ENCODE peak calls at places on chromosomes 2 and 18, in nine cellular contexts. P is activated naive CD4-positive, alpha-beta T cell; S is GM12891; E is NCI-H774; F is CD8-positive, alpha-beta T cell; G is endothelial cell of umbilical vein; M is stimulated activated CD8-positive, alpha-beta memory T cell treated with anti-CD3 and anti-CD28 coated beads, Interleukin-4, amount 100 ng/mL, for 48 hours; H is PC-9; Q is tibial artery. V is an unnamed sample.

GRCh38 chr2:219079417-219079816 is 18.7 kb upstream of the IHH start:
- DNase-seq in G (no peak), S (no peak), F (no peak), H (no peak), Q (no peak), E (no peak), P (no peak), M (no peak), V (no peak)

GRCh38 chr18:45617284-45617683 is 2.0 kb downstream of the SLC14A2 start:
- DNase-seq in H (peak; percentile 66), E (no peak), G (no peak), Q (peak; percentile 97), P (no peak), F (no peak), M (no peak), S (no peak), V (no peak)

GRCh38 chr18:74290831-74291770 is 662 bp downstream of the CYB5A start:
- DNase-seq in Q (no peak), G (no peak), P (no peak), F (peak; percentile 36), H (peak; percentile 75), S (no peak), E (peak; percentile 57), M (peak; percentile 30), V (peak; percentile 17)

GRCh38 chr2:6444529-6444928 is 421.2 kb downstream of the CMPK2 start:
- DNase-seq in E (no peak), F (no peak), P (no peak), H (no peak), M (no peak), S (no peak), G (no peak), Q (no peak), V (no peak)

GRCh38 chr2:72917875-72918660 is 749 bp downstream of the EMX1 start:
- DNase-seq in E (no peak), H (no peak), Q (peak; percentile 61), G (no peak), F (no peak), S (no peak), P (no peak), M (no peak), V (peak; percentile 4)

GRCh38 chr2:68774569-68775271 is 40.1 kb downstream of the ARHGAP25 start:
- DNase-seq in S (peak; percentile 56), Q (peak; percentile 73), E (no peak), F (peak; percentile 52), G (peak; percentile 77), H (no peak), P (no peak), M (peak; percentile 77), V (peak; percentile 51)

GRCh38 chr2:79552653-79553052 is 39.8 kb downstream of the CTNNA2 start:
- DNase-seq in Q (no peak), F (no peak), H (no peak), G (no peak), M (no peak), P (no peak), S (no peak), E (no peak), V (no peak)

GRCh38 chr2:10265328-10266132 is 37.2 kb upstream of the HPCAL1 start:
- DNase-seq in E (no peak), F (no peak), S (no peak), Q (peak; percentile 67), P (no peak), H (no peak), M (no peak), G (no peak), V (no peak)

GRCh38 chr2:21263622-21264021 is 139.9 kb downstream of the TDRD15 start:
- DNase-seq in P (no peak), Q (no peak), F (no peak), E (no peak), S (no peak), G (no peak), H (no peak), M (no peak), V (no peak)

GRCh38 chr2:204706939-204707338 is 161.7 kb downstream of the PARD3B start:
- DNase-seq in Q (no peak), M (no peak), G (no peak), P (no peak), E (no peak), F (no peak), H (no peak), S (no peak), V (no peak)

GRCh38 chr18:34122724-34123334 is 101.9 kb downstream of the NOL4 start:
- DNase-seq in H (no peak), Q (no peak), S (peak; percentile 11), M (peak; percentile 23), G (peak; percentile 56), F (no peak), E (peak; percentile 69), P (no peak), V (no peak)

GRCh38 chr2:44351676-44352075 is 9.6 kb downstream of the PREPL start:
- DNase-seq in P (no peak), E (no peak), F (no peak), G (no peak), H (no peak), Q (no peak), S (no peak), M (no peak), V (no peak)

GRCh38 chr2:173511942-173512341 is 157.3 kb downstream of the CDCA7 start:
- DNase-seq in G (no peak), Q (no peak), F (no peak), H (peak; percentile 68), M (no peak), P (no peak), S (no peak), E (no peak), V (no peak)

GRCh38 chr2:168079236-168079635 is 168.2 kb downstream of the STK39 start:
- DNase-seq in E (no peak), G (no peak), S (no peak), M (no peak), H (no peak), F (no peak), P (no peak), Q (no peak), V (no peak)

GRCh38 chr18:10057808-10058791 is 144.3 kb downstream of the VAPA start:
- DNase-seq in S (no peak), E (no peak), F (no peak), G (peak; percentile 66), Q (peak; percentile 61), M (no peak), H (peak; percentile 96), P (no peak), V (no peak)

GRCh38 chr2:437772-438393 is 150.0 kb upstream of the ALKAL2 start:
- DNase-seq in P (peak; percentile 31), E (peak; percentile 6), M (peak; percentile 60), S (peak; percentile 60), G (no peak), H (peak; percentile 89), Q (no peak), F (peak; percentile 72), V (peak; percentile 83)

GRCh38 chr2:1889099-1889650 is 144.9 kb upstream of the PXDN start:
- DNase-seq in S (no peak), F (no peak), E (no peak), M (no peak), P (no peak), H (no peak), Q (no peak), G (no peak), V (no peak)

GRCh38 chr2:177589191-177589590 is 196.6 kb downstream of the AGPS start:
- DNase-seq in S (no peak), Q (no peak), F (no peak), M (no peak), G (no peak), P (no peak), E (no peak), H (no peak), V (no peak)

GRCh38 chr2:5035134-5035533 is 657.0 kb upstream of the SOX11 start:
- DNase-seq in Q (no peak), P (no peak), M (no peak), E (no peak), S (no peak), H (no peak), F (no peak), G (no peak), V (no peak)

GRCh38 chr2:147792966-147793617 is 51.7 kb upstream of the ACVR2A start:
- DNase-seq in E (no peak), H (no peak), F (no peak), P (no peak), G (no peak), Q (no peak), M (no peak), S (no peak), V (no peak)

GRCh38 chr2:169146220-169146619 is 76.9 kb downstream of the DHRS9 start:
- DNase-seq in H (no peak), E (no peak), M (no peak), S (no peak), Q (no peak), F (no peak), G (no peak), P (no peak), V (no peak)

GRCh38 chr2:237475704-237476107 is 11.3 kb upstream of the MLPH start:
- DNase-seq in G (peak; percentile 11), E (no peak), P (peak; percentile 9), H (peak; percentile 81), Q (no peak), M (peak; percentile 66), S (no peak), F (peak; percentile 39), V (no peak)

V was measured in naive thymus-derived CD4-positive, alpha-beta T cell.